ENCODE peak calls at places on chromosomes 5 and 9, in five cellular contexts. Q is fibroblast of lung, X is IMR-90, V is prostate gland, L is heart left ventricle. F is an unnamed sample.

GRCh38 chr5:15734058-15734457 is 234.1 kb downstream of the FBXL7 start:
- DNase-seq in X (no peak), L (peak; percentile 41), Q (no peak), V (no peak), F (no peak)

GRCh38 chr5:51684794-51685355 is 301.6 kb downstream of the ISL1 start:
- DNase-seq in V (no peak), Q (no peak), L (no peak), X (no peak), F (no peak)

GRCh38 chr5:180378412-180379344 is 25.5 kb upstream of the GFPT2 start:
- DNase-seq in Q (no peak), X (no peak), L (no peak), V (no peak), F (no peak)

GRCh38 chr9:33180526-33181184 is 13.5 kb upstream of the B4GALT1 start:
- DNase-seq in Q (peak; percentile 85), X (peak; percentile 70), L (no peak), V (no peak), F (no peak)

GRCh38 chr5:17340363-17340762 is 122.9 kb downstream of the BASP1 start:
- DNase-seq in Q (peak; percentile 46), L (no peak), X (peak; percentile 21), V (no peak), F (no peak)

GRCh38 chr5:143200781-143201398 is 202.6 kb downstream of the NR3C1 start:
- DNase-seq in V (no peak), L (peak; percentile 72), X (peak; percentile 81), Q (peak; percentile 94), F (peak; percentile 75)

GRCh38 chr5:124628721-124629596 is 117.5 kb downstream of the ZNF608 start:
- DNase-seq in X (peak; percentile 99), V (no peak), Q (peak; percentile 99), L (peak; percentile 52), F (peak; percentile 40)

GRCh38 chr5:168529361-168530234 is 493 bp downstream of the FBLL1 start:
- DNase-seq in Q (peak; percentile 25), L (no peak), X (no peak), V (no peak), F (no peak)

GRCh38 chr5:128199104-128199503 is 115.5 kb downstream of the SLC12A2 start:
- DNase-seq in L (no peak), V (peak; percentile 21), Q (peak; percentile 91), X (peak; percentile 76), F (peak; percentile 77)

GRCh38 chr5:135217669-135218485 is 181.2 kb downstream of the MACROH2A1 start:
- DNase-seq in X (no peak), Q (no peak), V (no peak), L (no peak), F (no peak)

GRCh38 chr5:171367424-171368370 is 20.0 kb upstream of the NPM1 start:
- DNase-seq in Q (peak; percentile 89), V (no peak), X (peak; percentile 50), L (no peak), F (no peak)

GRCh38 chr5:147168578-147169327 is 66.1 kb upstream of the STK32A start:
- DNase-seq in V (no peak), Q (peak; percentile 78), L (no peak), X (peak; percentile 49), F (no peak)

GRCh38 chr9:18362901-18363685 is 110.9 kb upstream of the ADAMTSL1 start:
- DNase-seq in L (peak; percentile 36), V (no peak), Q (peak; percentile 93), X (peak; percentile 74), F (no peak)

GRCh38 chr5:150485770-150486401 is 22.0 kb upstream of the NDST1 start:
- DNase-seq in Q (peak; percentile 58), X (peak; percentile 46), L (peak; percentile 79), V (peak; percentile 49), F (peak; percentile 50)

GRCh38 chr5:96096724-96097123 is 135.1 kb upstream of the ELL2 start:
- DNase-seq in V (no peak), Q (no peak), L (no peak), X (no peak), F (no peak)

GRCh38 chr5:77355751-77356150 is 136.4 kb downstream of the WDR41 start:
- DNase-seq in V (no peak), X (no peak), L (no peak), Q (no peak), F (no peak)

GRCh38 chr5:101535626-101536025 is 632.5 kb upstream of the ST8SIA4 start:
- DNase-seq in L (no peak), Q (peak; percentile 33), V (no peak), X (peak; percentile 1), F (no peak)

GRCh38 chr9:128497824-128498610 is 6.5 kb upstream of the GLE1 start:
- DNase-seq in Q (no peak), L (no peak), V (no peak), X (no peak), F (no peak)

GRCh38 chr5:6377582-6378127 is 692 bp downstream of the MED10 start:
- DNase-seq in L (no peak), Q (no peak), V (no peak), X (no peak), F (no peak)

GRCh38 chr9:33437898-33438297 is 9.5 kb downstream of the AQP3 start:
- DNase-seq in X (no peak), Q (no peak), V (no peak), L (no peak), F (no peak)

GRCh38 chr9:137689745-137690529 is 71.1 kb downstream of the EHMT1 start:
- DNase-seq in X (peak; percentile 76), Q (no peak), L (no peak), V (peak; percentile 40), F (no peak)

GRCh38 chr5:159362190-159362589 is 31.9 kb upstream of the IL12B start:
- DNase-seq in X (no peak), Q (no peak), V (no peak), L (no peak), F (no peak)

GRCh38 chr5:4188704-4189103 is 593.1 kb downstream of the IRX1 start:
- DNase-seq in X (no peak), Q (no peak), V (no peak), L (no peak), F (no peak)

GRCh38 chr5:39547548-39548154 is 122.9 kb upstream of the DAB2 start:
- DNase-seq in Q (peak; percentile 63), X (peak; percentile 68), V (peak; percentile 39), L (no peak), F (no peak)

GRCh38 chr9:129964901-129965734 is 77.9 kb downstream of the FNBP1 start:
- DNase-seq in X (peak; percentile 93), Q (peak; percentile 93), L (no peak), V (no peak), F (no peak)

GRCh38 chr9:136533775-136534157 is 12.1 kb downstream of the NOTCH1 start:
- DNase-seq in Q (peak; percentile 36), X (no peak), L (peak; percentile 76), V (peak; percentile 63), F (no peak)

GRCh38 chr5:140588311-140589070 is 23.9 kb downstream of the SLC35A4 start:
- DNase-seq in L (no peak), X (peak; percentile 37), V (no peak), Q (peak; percentile 19), F (no peak)
- H3K27ac ChIP-seq in L (no peak overlapping the region), X (no peak overlapping the region), V (no peak overlapping the region), Q (no peak overlapping the region), F (peak overlapping the region; percentile 33)

DNA sequence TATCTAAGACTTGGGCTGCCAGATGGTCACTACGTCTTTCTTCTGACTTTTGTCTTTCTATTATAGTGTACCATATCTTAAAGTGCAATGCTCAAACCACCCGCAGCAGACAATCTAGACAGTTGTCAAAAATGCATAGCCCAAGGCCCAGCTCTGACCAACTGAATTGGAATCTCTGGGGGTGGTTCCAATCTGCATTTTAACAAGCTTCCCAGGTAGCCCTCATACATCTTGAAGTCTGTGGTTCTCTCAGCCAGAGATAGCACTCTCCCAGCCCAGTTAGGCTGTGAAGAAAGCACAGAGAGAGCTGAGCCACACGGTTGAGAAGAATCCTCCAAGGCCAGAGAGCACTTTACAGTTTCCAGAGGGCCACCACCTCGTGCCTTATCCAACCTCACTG is 128.2 kb upstream of the HAND1 start:
- DNase-seq in X (no peak), Q (no peak), V (no peak), L (no peak), F (no peak)
- H3K4me1 ChIP-seq in X (peaks cover 1% of the 10 kb centered on the region), Q (no peaks in the 10 kb centered on the region), V (peaks cover 4% of the 10 kb centered on the region), L (peaks cover 9% of the 10 kb centered on the region), F (peaks cover 12% of the 10 kb centered on the region)

GRCh38 chr9:81108391-81108790 is 581.0 kb downstream of the TLE1 start:
- DNase-seq in L (no peak), Q (peak; percentile 40), V (no peak), X (peak; percentile 46), F (no peak)

GRCh38 chr9:81108821-81109220 is 580.5 kb downstream of the TLE1 start:
- DNase-seq in V (no peak), X (no peak), L (no peak), Q (no peak), F (no peak)

DNA sequence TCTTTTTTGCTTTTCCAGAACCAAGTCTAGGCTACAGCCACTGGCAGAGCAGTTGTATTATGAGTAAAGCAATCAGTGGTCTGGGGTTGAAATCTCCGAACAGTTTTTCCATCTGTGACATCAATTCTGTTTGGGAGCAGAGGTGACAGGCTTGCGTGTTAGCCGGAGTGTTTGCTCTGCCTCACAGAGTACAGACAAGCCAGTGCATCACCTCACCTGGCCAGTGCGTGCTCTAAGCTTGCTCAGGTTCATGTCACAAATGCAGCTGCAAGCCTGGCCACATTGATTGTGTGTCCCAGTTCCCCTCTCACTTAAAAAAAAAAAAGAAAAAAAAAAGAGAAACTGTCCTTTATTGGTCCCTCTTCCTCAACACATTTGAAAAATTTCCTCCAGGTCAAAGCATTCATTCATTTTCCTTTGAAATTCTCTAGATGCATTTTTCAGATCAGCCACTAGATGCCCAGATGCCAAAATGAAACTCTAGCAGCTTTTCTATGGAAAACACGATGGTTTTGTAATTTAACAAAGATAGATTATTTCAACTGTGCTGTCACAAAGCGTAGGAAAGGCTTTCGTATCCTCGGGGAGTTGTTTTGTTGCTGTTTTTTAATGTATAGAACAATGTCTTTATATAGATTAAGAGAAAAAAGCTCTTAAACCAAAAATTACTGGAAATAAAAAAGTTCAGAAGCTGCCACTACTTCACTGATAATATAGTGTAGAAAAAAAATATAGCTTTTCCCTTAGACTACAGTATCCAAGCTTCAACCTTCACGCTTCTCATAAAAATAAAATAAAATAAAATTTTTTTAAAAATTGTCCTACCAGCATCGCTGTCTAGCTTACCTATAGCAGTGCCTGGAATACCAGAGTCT is 585.5 kb downstream of the TLE1 start:
- DNase-seq in L (no peak), X (no peak), Q (no peak), V (no peak), F (no peak)
- TF ChIP-seq CTCF in L (no peak), X (peak; percentile 36), Q (peak; percentile 57), V (no peak), F (no peak)

GRCh38 chr9:121498150-121498486 is 1.5 kb downstream of the GGTA1 start:
- DNase-seq in L (no peak), V (peak; percentile 64), Q (peak; percentile 64), X (peak; percentile 72), F (peak; percentile 50)

GRCh38 chr9:121498487-121499176 is 1.0 kb downstream of the GGTA1 start:
- DNase-seq in L (peak; percentile 53), X (peak; percentile 42), Q (peak; percentile 8), V (peak; percentile 22), F (peak; percentile 41)

GRCh38 chr9:121499177-121499426 is 542 bp downstream of the GGTA1 start:
- DNase-seq in X (no peak), L (no peak), V (no peak), Q (no peak), F (no peak)

GRCh38 chr9:121499427-121500164 is at the start of gene GGTA1:
- DNase-seq in Q (peak; percentile 61), X (peak; percentile 50), L (peak; percentile 72), V (peak; percentile 34), F (peak; percentile 25)

DNA sequence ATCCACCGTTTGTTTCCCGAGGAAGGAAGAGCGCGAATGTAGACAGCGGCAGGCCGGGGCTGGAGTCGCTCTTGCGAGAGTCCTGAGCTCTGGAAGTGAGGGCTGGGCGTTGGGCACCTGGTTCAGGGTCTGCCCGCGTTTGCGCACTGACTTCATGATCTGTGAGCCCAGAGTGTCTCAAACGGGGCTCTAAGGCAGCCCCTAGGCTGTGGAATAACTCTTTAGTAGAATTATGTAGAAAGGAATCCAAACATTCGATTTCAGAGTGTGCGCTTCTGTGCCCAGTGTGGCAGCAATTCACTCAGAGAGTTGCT is 478 bp upstream of the GGTA1 start:
- DNase-seq in V (no peak), L (no peak), X (no peak), Q (no peak), F (no peak)
- H3K27ac ChIP-seq in V (peak overlapping the region; percentile 60), L (peak overlapping the region; percentile 71), X (no peak overlapping the region), Q (no peak overlapping the region), F (peak overlapping the region; percentile 77)

F was measured in gastrocnemius medialis.